ENCODE peak calls at places on chromosomes 2 and 18, in five cellular contexts. W, O, G, D and Q are unnamed samples.

GRCh38 chr2:72533767-72534166 is 292.1 kb downstream of the EXOC6B start:
- DNase-seq in W (no peak), O (no peak), G (peak; percentile 33), D (no peak), Q (no peak)

GRCh38 chr18:37484893-37485834 is 80.4 kb downstream of the CELF4 start:
- DNase-seq in W (peak; percentile 62), O (peak; percentile 65), G (no peak), D (no peak), Q (peak; percentile 71)

GRCh38 chr2:69222984-69223658 is 163.9 kb downstream of the GFPT1 start:
- DNase-seq in W (no peak), O (no peak), G (peak; percentile 24), D (no peak), Q (no peak)

GRCh38 chr2:6222296-6222695 is 530.1 kb downstream of the SOX11 start:
- DNase-seq in W (no peak), O (no peak), G (no peak), D (no peak), Q (no peak)

GRCh38 chr2:18749912-18750526 is 160.7 kb upstream of the NT5C1B start:
- DNase-seq in W (peak; percentile 63), O (peak; percentile 65), G (peak; percentile 63), D (no peak), Q (no peak)

GRCh38 chr2:55148269-55148668 is 83.8 kb downstream of the CLHC1 start:
- DNase-seq in W (no peak), O (no peak), G (peak; percentile 86), D (no peak), Q (no peak)

GRCh38 chr2:65075605-65076344 is 19.6 kb downstream of the CEP68 start:
- DNase-seq in W (no peak), O (no peak), G (no peak), D (no peak), Q (no peak)

GRCh38 chr2:233267516-233268245 is 16.2 kb downstream of the ATG16L1 start:
- DNase-seq in W (no peak), O (no peak), G (no peak), D (no peak), Q (no peak)

GRCh38 chr2:219207884-219208740 is 1.5 kb downstream of the ZFAND2B start:
- DNase-seq in W (no peak), O (no peak), G (peak; percentile 53), D (no peak), Q (peak; percentile 45)

GRCh38 chr2:180231015-180231414 is 223.9 kb upstream of the CWC22 start:
- DNase-seq in W (no peak), O (no peak), G (no peak), D (no peak), Q (peak; percentile 36)

GRCh38 chr2:61993422-61994024 is 88.0 kb downstream of the COMMD1 start:
- DNase-seq in W (peak; percentile 8), O (no peak), G (peak; percentile 46), D (no peak), Q (peak; percentile 54)

GRCh38 chr2:57575703-57576268 is 470.8 kb upstream of the VRK2 start:
- DNase-seq in W (no peak), O (no peak), G (no peak), D (no peak), Q (no peak)

GRCh38 chr2:118865106-118865505 is 17.7 kb upstream of the EN1 start:
- DNase-seq in W (peak; percentile 17), O (peak; percentile 56), G (peak; percentile 38), D (no peak), Q (peak; percentile 6)

GRCh38 chr2:127146820-127147502 is 40.0 kb upstream of the BIN1 start:
- DNase-seq in W (no peak), O (no peak), G (no peak), D (no peak), Q (no peak)

GRCh38 chr18:62781893-62782292 is 66.6 kb downstream of the PHLPP1 start:
- DNase-seq in W (peak; percentile 58), O (no peak), G (peak; percentile 93), D (no peak), Q (no peak)

GRCh38 chr2:242085941-242086621 is 216.6 kb downstream of the RTP5 start:
- DNase-seq in W (no peak), O (no peak), G (peak; percentile 17), D (no peak), Q (no peak)

GRCh38 chr2:34147780-34148179 is 548.7 kb upstream of the FAM98A start:
- DNase-seq in W (no peak), O (no peak), G (no peak), D (no peak), Q (no peak)

GRCh38 chr2:127428057-127428814 is 10.0 kb downstream of the PROC start:
- DNase-seq in W (no peak), O (no peak), G (no peak), D (no peak), Q (no peak)

GRCh38 chr2:27831279-27832050 is 58.7 kb downstream of the RBKS start:
- DNase-seq in W (no peak), O (no peak), G (peak; percentile 7), D (no peak), Q (no peak)

GRCh38 chr2:111946294-111947114 is 48.1 kb downstream of the MERTK start:
- DNase-seq in W (peak; percentile 70), O (no peak), G (peak; percentile 82), D (no peak), Q (no peak)

GRCh38 chr18:24488824-24489493 is 28.5 kb downstream of the HRH4 start:
- DNase-seq in W (peak; percentile 39), O (no peak), G (peak; percentile 17), D (no peak), Q (peak; percentile 54)

GRCh38 chr18:62637807-62638687 is 77.3 kb upstream of the PHLPP1 start:
- DNase-seq in W (no peak), O (no peak), G (no peak), D (no peak), Q (no peak)

GRCh38 chr2:118061135-118061955 is 26.9 kb upstream of the INSIG2 start:
- DNase-seq in W (no peak), O (no peak), G (peak; percentile 59), D (no peak), Q (no peak)

GRCh38 chr18:58674863-58675472 is 3.7 kb downstream of the MALT1 start:
- DNase-seq in W (no peak), O (no peak), G (peak; percentile 44), D (no peak), Q (no peak)

GRCh38 chr2:68127358-68128242 is 30.1 kb upstream of the PNO1 start:
- DNase-seq in W (no peak), O (no peak), G (no peak), D (no peak), Q (no peak)

GRCh38 chr2:61356958-61357350 is 113.9 kb downstream of the USP34 start:
- DNase-seq in W (no peak), O (no peak), G (no peak), D (no peak), Q (no peak)

GRCh38 chr2:226655871-226656270 is 143.7 kb downstream of the IRS1 start:
- DNase-seq in W (no peak), O (no peak), G (peak; percentile 43), D (no peak), Q (no peak)

GRCh38 chr2:121689356-121689755 is 40.1 kb upstream of the CLASP1 start:
- DNase-seq in W (peak; percentile 11), O (no peak), G (peak; percentile 57), D (no peak), Q (peak; percentile 49)

GRCh38 chr2:70328921-70329561 is 27.2 kb upstream of the FAM136A start:
- DNase-seq in W (peak; percentile 38), O (no peak), G (no peak), D (no peak), Q (peak; percentile 51)